ENCODE peak calls at places on chromosome 3, in six cellular contexts. Y is progenitor cell of endocrine pancreas; A is PC-9; U is A549; F is CD8-positive, alpha-beta T cell; I is B cell. D is an unnamed sample.

GRCh38 chr3:132285620-132285945 is 31.6 kb upstream of the ACP3 start:
- DNase-seq in F (no peak), U (no peak), A (no peak), I (no peak), Y (no peak), D (no peak)

GRCh38 chr3:168933614-168934013 is 729.9 kb downstream of the MECOM start:
- DNase-seq in A (no peak), F (no peak), Y (no peak), I (no peak), U (no peak), D (no peak)

GRCh38 chr3:170584585-170585007 is 1.3 kb downstream of the SLC7A14 start:
- DNase-seq in I (peak), Y (peak), U (peak), A (peak), F (peak), D (peak)

GRCh38 chr3:135908225-135908624 is 57.3 kb upstream of the PPP2R3A start:
- DNase-seq in A (peak), I (no peak), U (no peak), F (no peak), Y (no peak), D (no peak)

GRCh38 chr3:178255315-178255714 is 280.9 kb upstream of the KCNMB2 start:
- DNase-seq in A (no peak), F (no peak), I (no peak), Y (no peak), U (no peak), D (no peak)

GRCh38 chr3:32315441-32315840 is 76.2 kb upstream of the CMTM7 start:
- DNase-seq in F (no peak), U (no peak), Y (no peak), A (no peak), I (no peak), D (no peak)

GRCh38 chr3:158794206-158794605 is 7.6 kb upstream of the MFSD1 start:
- DNase-seq in F (no peak), A (no peak), I (no peak), Y (no peak), U (no peak), D (no peak)

GRCh38 chr3:192577271-192577670 is 150.1 kb downstream of the FGF12 start:
- DNase-seq in I (no peak), A (no peak), U (no peak), F (no peak), Y (no peak), D (no peak)

GRCh38 chr3:53775834-53776251 is 70.4 kb downstream of the CHDH start:
- DNase-seq in F (no peak), Y (no peak), U (no peak), I (no peak), A (no peak), D (no peak)

GRCh38 chr3:124879395-124879723 is 7.8 kb downstream of the ITGB5 start:
- DNase-seq in F (no peak), Y (no peak), U (no peak), A (no peak), I (no peak), D (no peak)

GRCh38 chr3:195815169-195815771 is 3.5 kb upstream of the MUC4 start:
- DNase-seq in I (no peak), F (no peak), A (peak), Y (no peak), U (peak), D (no peak)

GRCh38 chr3:71662553-71662952 is 62.6 kb downstream of the EIF4E3 start:
- DNase-seq in U (no peak), A (no peak), I (no peak), F (no peak), Y (no peak), D (no peak)

GRCh38 chr3:101925564-101925963 is 76.2 kb downstream of the NFKBIZ start:
- DNase-seq in Y (no peak), F (no peak), A (no peak), U (peak), I (no peak), D (no peak)

GRCh38 chr3:30426319-30426993 is 179.9 kb upstream of the TGFBR2 start:
- DNase-seq in I (no peak), Y (no peak), U (no peak), A (no peak), F (no peak), D (no peak)

GRCh38 chr3:15271785-15272381 is 60.5 kb downstream of the SH3BP5 start:
- DNase-seq in F (peak), U (no peak), A (no peak), I (peak), Y (no peak), D (peak)

GRCh38 chr3:25460751-25461150 is 32.7 kb downstream of the RARB start:
- DNase-seq in Y (no peak), A (no peak), I (no peak), F (peak), U (no peak), D (no peak)

GRCh38 chr3:23926246-23926645 is 9.3 kb downstream of the RPL15 start:
- DNase-seq in F (no peak), A (no peak), Y (no peak), U (no peak), I (no peak), D (no peak)

GRCh38 chr3:195727596-195728195 is 6.9 kb downstream of the MUC20 start:
- DNase-seq in U (no peak), A (no peak), F (no peak), I (peak), Y (no peak), D (no peak)

GRCh38 chr3:141789281-141789680 is 26.1 kb downstream of the GRK7 start:
- DNase-seq in Y (no peak), A (no peak), F (no peak), U (peak), I (no peak), D (no peak)

GRCh38 chr3:191997093-191997492 is 536.1 kb downstream of the PYDC2 start:
- DNase-seq in F (no peak), I (no peak), A (no peak), U (no peak), Y (no peak), D (no peak)

GRCh38 chr3:34056951-34057390 is 258.5 kb downstream of the PDCD6IP start:
- DNase-seq in A (no peak), U (peak), Y (no peak), I (no peak), F (no peak), D (no peak)

GRCh38 chr3:117997201-117998049 is 1037.2 kb downstream of the IGSF11 start:
- DNase-seq in F (peak), Y (peak), A (peak), I (peak), U (peak), D (peak)

GRCh38 chr3:20808864-20809263 is 622.9 kb upstream of the SGO1 start:
- DNase-seq in U (no peak), Y (no peak), F (no peak), I (no peak), A (no peak), D (no peak)

GRCh38 chr3:195522254-195523023 is 20.7 kb downstream of the PPP1R2 start:
- DNase-seq in F (no peak), I (peak), U (peak), A (no peak), Y (no peak), D (no peak)

GRCh38 chr3:132721479-132722164 is 587 bp downstream of the NPHP3 start:
- DNase-seq in A (peak), Y (peak), I (no peak), F (peak), U (peak), D (no peak)

GRCh38 chr3:118488751-118489150 is 545.9 kb downstream of the IGSF11 start:
- DNase-seq in A (no peak), I (no peak), F (no peak), Y (no peak), U (no peak), D (no peak)

GRCh38 chr3:90016492-90017065 is 909.2 kb downstream of the EPHA3 start:
- DNase-seq in A (peak), Y (no peak), U (no peak), I (no peak), F (no peak), D (no peak)

GRCh38 chr3:172100482-172100881 is 61.1 kb downstream of the FNDC3B start:
- DNase-seq in U (no peak), Y (no peak), A (no peak), F (no peak), I (no peak), D (no peak)

GRCh38 chr3:31993843-31994242 is 12.3 kb downstream of the ZNF860 start:
- DNase-seq in A (no peak), I (no peak), U (no peak), F (no peak), Y (no peak), D (no peak)

GRCh38 chr3:11499144-11499543 is 144.6 kb downstream of the VGLL4 start:
- DNase-seq in U (peak), A (peak), F (no peak), Y (no peak), I (no peak), D (no peak)

GRCh38 chr3:40843851-40844548 is 319.2 kb downstream of the ZNF621 start:
- DNase-seq in A (peak), I (no peak), Y (no peak), U (no peak), F (no peak), D (no peak)

GRCh38 chr3:134333522-134334181 is 40.6 kb downstream of the AMOTL2 start:
- DNase-seq in Y (no peak), I (no peak), F (no peak), A (no peak), U (peak), D (no peak)

GRCh38 chr3:72161870-72162617 is 377.1 kb upstream of the PROK2 start:
- DNase-seq in Y (no peak), F (no peak), U (peak), A (no peak), I (no peak), D (no peak)

GRCh38 chr3:41986566-41986965 is 24.7 kb upstream of the ULK4 start:
- DNase-seq in U (no peak), A (no peak), Y (no peak), F (no peak), I (no peak), D (no peak)

GRCh38 chr3:61371123-61371522 is 119.9 kb upstream of the FHIT start:
- DNase-seq in U (peak), F (no peak), Y (no peak), A (no peak), I (peak), D (no peak)
- TF ChIP-seq CTCF in U (peak), F (peak), Y (peak), A (peak), I (peak), D (peak)

DNA sequence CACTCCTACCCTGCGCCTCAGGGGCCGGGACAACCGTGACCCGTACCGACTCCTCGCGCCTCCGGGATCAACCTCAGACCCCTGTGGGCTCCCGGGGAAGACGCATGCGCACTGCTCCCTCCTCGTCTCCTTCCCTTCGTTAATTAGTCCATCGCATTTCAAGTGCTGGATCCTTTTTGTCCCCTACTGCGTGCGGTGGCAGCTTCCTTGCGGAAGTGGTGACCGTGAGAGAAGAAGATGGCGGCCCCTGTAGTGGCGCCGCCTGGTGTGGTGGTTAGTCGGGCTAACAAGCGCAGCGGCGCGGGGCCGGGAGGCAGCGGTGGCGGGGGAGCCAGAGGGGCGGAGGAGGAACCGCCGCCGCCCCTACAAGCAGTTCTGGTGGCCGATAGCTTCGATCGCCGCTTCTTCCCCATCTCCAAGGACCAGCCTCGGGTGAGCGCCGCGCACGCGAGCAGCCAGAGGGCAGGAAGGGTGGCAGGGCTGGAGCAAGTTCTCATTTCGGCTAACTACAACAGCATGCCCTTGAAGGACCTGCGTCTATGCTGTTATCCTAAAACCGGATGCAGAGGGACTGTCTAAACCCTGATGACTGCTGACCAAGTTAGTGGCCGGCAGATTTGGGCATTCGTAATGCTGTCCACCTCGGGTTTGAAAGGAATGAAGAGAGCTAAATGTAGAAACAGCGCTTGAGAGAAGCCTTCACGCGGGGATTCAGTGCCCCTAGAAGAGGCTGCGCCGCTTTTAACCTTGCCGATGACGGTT is at the start of gene EIF2B5:
- DNase-seq in A (peak), Y (peak), I (peak), U (peak), F (peak), D (peak)
- TF ChIP-seq CTCF in A (peak), Y (peak), I (peak), U (no peak), F (no peak), D (peak)

GRCh38 chr3:148205945-148206845 is 491.5 kb upstream of the AGTR1 start:
- DNase-seq in A (no peak), F (no peak), Y (no peak), I (no peak), U (no peak), D (no peak)

GRCh38 chr3:148203263-148204010 is 494.3 kb upstream of the AGTR1 start:
- DNase-seq in F (no peak), I (no peak), U (no peak), A (no peak), Y (no peak), D (no peak)

GRCh38 chr3:148202386-148202785 is 495.3 kb upstream of the AGTR1 start:
- DNase-seq in I (no peak), U (no peak), A (no peak), F (no peak), Y (no peak), D (no peak)
- TF ChIP-seq CTCF in I (no peak), U (no peak), A (no peak), F (no peak), Y (peak), D (no peak)

GRCh38 chr3:179272385-179272784 is 21.5 kb upstream of the KCNMB3 start:
- DNase-seq in Y (no peak), U (peak), I (no peak), F (peak), A (no peak), D (no peak)
- TF ChIP-seq CTCF in Y (no peak), U (no peak), I (no peak), F (no peak), A (peak), D (peak)

GRCh38 chr3:45608296-45608695 is 13.7 kb downstream of the LIMD1 start:
- DNase-seq in A (no peak), I (no peak), Y (no peak), F (no peak), U (no peak), D (no peak)
- TF ChIP-seq CTCF in A (no peak), I (no peak), Y (no peak), F (no peak), U (no peak), D (no peak)

DNA sequence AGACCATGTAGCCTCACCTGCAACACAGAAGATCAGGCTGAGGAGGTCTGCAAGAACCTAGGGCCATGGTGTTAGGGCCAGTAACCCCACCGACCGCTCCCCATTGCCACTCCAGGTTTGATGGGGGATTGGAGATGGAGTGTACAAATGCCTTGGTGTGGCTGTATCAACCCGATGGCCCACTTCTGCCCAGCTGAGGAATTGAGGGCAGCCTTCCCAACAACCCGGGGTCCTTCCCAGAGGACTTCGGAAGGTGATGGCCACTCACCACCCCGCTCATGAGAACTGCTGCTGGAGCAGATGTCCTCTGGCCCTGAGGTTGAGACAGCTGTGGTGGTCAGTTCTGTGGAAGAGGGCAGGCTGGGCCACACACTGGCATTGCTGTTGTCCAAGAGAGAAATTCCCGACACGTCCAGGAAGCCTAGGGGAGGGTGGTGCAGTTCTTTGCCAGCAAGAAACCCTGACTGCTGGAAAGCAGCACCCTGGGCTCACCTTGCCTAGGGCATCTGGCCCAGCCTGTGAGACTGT is 8.9 kb downstream of the GORASP1 start:
- DNase-seq in F (no peak), A (no peak), I (no peak), U (no peak), Y (no peak), D (no peak)
- TF ChIP-seq CTCF in F (no peak), A (no peak), I (no peak), U (no peak), Y (no peak), D (no peak)

GRCh38 chr3:130948929-130949328 is 55.0 kb downstream of the ATP2C1 start:
- DNase-seq in I (no peak), U (no peak), Y (no peak), A (no peak), F (no peak), D (no peak)
- TF ChIP-seq CTCF in I (no peak), U (no peak), Y (no peak), A (no peak), F (no peak), D (no peak)

DNA sequence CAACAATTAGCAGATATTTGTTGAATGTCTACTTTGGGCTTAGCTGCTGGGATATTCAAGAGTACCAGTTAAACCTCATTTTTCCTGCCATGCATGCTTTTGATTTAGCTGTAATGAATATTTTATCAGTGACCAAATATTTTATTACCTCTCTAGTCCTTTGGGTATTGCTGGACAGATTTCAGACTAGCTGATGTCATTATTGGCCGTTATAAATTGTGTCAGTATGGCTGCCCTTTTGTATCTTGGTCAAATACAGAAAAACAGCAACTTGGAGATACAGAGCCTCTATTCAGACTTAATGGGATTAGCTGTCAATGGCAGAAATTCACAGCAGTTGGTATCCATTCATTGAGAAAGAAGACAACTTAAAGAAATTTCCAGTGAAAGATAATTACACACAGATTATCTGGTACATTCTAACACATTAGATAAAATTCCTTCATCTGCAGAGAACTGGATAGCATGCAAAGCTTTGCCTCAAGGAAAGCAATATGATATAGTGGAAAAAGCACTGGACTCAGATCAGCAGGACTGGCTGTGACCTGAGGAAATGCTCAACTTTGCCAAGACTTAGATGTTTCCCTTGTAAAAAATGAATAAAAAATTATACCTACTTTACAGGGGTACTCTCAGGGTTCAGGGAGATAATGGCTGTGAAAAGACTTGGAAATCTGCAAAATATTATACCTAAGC is 20.8 kb downstream of the COL6A6 start:
- DNase-seq in U (no peak), I (no peak), Y (no peak), A (no peak), F (no peak), D (no peak)
- TF ChIP-seq CTCF in U (no peak), I (no peak), Y (no peak), A (no peak), F (no peak), D (no peak)

GRCh38 chr3:127815001-127815400 is 7.3 kb downstream of the MGLL start:
- DNase-seq in Y (no peak), I (no peak), U (no peak), F (no peak), A (no peak), D (no peak)
- TF ChIP-seq CTCF in Y (no peak), I (no peak), U (no peak), F (no peak), A (no peak), D (no peak)

DNA sequence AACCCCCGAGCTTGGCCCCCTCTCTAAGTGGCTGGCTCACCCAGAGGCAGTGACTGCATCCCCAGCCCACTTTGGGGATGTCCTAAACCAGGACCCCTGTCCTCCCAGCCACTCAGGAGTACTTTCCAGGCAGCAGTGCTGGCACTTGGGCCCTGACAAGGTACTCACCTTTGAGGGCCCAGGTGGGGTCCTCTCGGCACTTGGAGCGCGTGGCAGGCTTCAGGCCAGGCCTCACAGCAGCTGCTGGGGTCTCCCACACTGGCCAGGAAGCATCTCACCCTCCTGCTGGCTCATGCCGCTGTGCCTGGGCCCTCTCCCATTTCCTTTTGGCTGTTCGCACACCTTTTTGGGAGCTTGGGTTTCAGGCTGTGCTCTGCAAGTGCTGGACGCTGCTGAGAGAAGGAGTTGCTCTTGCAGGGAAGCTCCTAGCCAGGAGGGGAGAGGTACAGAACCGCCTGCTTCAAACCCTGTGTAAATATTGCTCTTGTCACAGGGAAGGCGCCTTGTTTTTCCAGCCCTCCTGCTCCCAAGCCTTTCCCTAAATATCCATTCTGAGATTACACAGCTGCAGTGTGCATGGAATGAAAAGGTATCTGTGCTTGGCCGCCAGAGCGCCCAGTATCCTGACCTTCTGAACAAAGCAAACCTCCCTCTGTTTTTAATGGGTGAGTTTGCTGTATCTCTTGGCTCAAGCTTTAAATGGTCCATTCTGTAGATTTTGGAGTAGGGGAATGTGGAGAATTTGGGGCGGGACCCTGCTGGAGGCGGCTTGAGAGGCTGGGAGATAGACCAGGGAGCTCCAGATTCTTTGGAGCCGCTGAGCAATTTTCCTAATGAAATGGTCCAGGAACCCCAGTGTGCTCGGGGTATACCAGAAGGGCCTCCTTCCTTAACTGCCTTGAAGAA is 45.6 kb downstream of the DNASE1L3 start:
- DNase-seq in A (no peak), Y (no peak), F (no peak), U (peak), I (no peak), D (no peak)
- TF ChIP-seq CTCF in A (no peak), Y (no peak), F (no peak), U (no peak), I (no peak), D (no peak)